ENCODE peak calls at places on chromosome 11, in five cellular contexts. N, B, P, T and O are unnamed samples.

GRCh38 chr11:92340839-92341238 is 116.2 kb downstream of the FAT3 start:
- DNase-seq in P (no peak), B (no peak), N (peak), T (no peak), O (no peak)

GRCh38 chr11:68430384-68430783 is 30.2 kb upstream of the PPP6R3 start:
- DNase-seq in N (no peak), P (no peak), B (no peak), T (no peak), O (no peak)

GRCh38 chr11:14443642-14444041 is 56.0 kb downstream of the COPB1 start:
- DNase-seq in B (no peak), T (no peak), P (no peak), N (no peak), O (no peak)

GRCh38 chr11:63767415-63768231 is 952 bp downstream of the ZFTA start:
- DNase-seq in B (peak), N (peak), P (peak), T (peak), O (peak)

GRCh38 chr11:37449146-37449545 is 851.1 kb upstream of the RAG2 start:
- DNase-seq in B (no peak), N (no peak), P (no peak), T (no peak), O (no peak)

GRCh38 chr11:111472228-111472627 is 40.0 kb downstream of the BTG4 start:
- DNase-seq in T (no peak), P (no peak), B (no peak), N (no peak), O (no peak)

GRCh38 chr11:3747704-3748103 is 49.6 kb downstream of the NUP98 start:
- DNase-seq in B (no peak), N (no peak), P (no peak), T (no peak), O (no peak)

GRCh38 chr11:72553748-72554147 is 119.4 kb upstream of the CLPB start:
- DNase-seq in P (no peak), N (peak), T (no peak), B (no peak), O (no peak)

GRCh38 chr11:129458278-129458677 is 82.6 kb downstream of the BARX2 start:
- DNase-seq in T (no peak), B (no peak), N (no peak), P (no peak), O (no peak)
- H3K27ac ChIP-seq in T (no peak), B (no peak), N (no peak), P (no peak), O (no peak)

GRCh38 chr11:914747-915493 is 4.3 kb upstream of the CHID1 start:
- DNase-seq in P (peak), N (no peak), B (peak), T (no peak), O (peak)
- H3K27ac ChIP-seq in P (no peak), N (peak), B (peak), T (no peak), O (no peak)

GRCh38 chr11:78564889-78565467 is 9.7 kb downstream of the NARS2 start:
- DNase-seq in B (no peak), P (no peak), N (no peak), T (no peak), O (no peak)

GRCh38 chr11:78560066-78560597 is 14.5 kb downstream of the NARS2 start:
- DNase-seq in B (no peak), T (no peak), N (no peak), P (no peak), O (no peak)

GRCh38 chr11:78560826-78561484 is 13.7 kb downstream of the NARS2 start:
- DNase-seq in P (no peak), N (no peak), T (no peak), B (no peak), O (no peak)

GRCh38 chr11:78564037-78564888 is 10.4 kb downstream of the NARS2 start:
- DNase-seq in P (no peak), B (no peak), T (peak), N (peak), O (no peak)

GRCh38 chr11:78562398-78562797 is 12.3 kb downstream of the NARS2 start:
- DNase-seq in B (no peak), N (no peak), T (no peak), P (no peak), O (no peak)
- H3K27ac ChIP-seq in B (peak), N (no peak), T (no peak), P (peak), O (no peak)

GRCh38 chr11:65362320-65362931 is 7.9 kb downstream of the TIGD3 start:
- DNase-seq in B (no peak), N (no peak), P (no peak), T (no peak), O (no peak)
- H3K27ac ChIP-seq in B (peak), N (peak), P (no peak), T (no peak), O (no peak)

GRCh38 chr11:67282876-67283371 is 6.2 kb upstream of the ANKRD13D start:
- DNase-seq in P (no peak), T (no peak), B (peak), N (no peak), O (peak)
- H3K27ac ChIP-seq in P (no peak), T (no peak), B (peak), N (no peak), O (no peak)